ENCODE peak calls at places on chromosome 4, in seven cellular contexts. T is bronchial epithelial cell, I is fibroblast of the aortic adventitia, R is right lobe of liver, A is tibial nerve, F is AG04449, V is thoracic aorta. Z is an unnamed sample.

GRCh38 chr4:163344147-163345050 is 707 bp downstream of the NPY5R start:
- DNase-seq in T (peak; percentile 5), I (no peak), R (no peak), A (no peak), F (no peak), V (no peak), Z (no peak)

GRCh38 chr4:13349096-13349495 is 135.0 kb downstream of the RAB28 start:
- DNase-seq in T (no peak), I (peak; percentile 63), R (no peak), A (no peak), F (no peak), V (no peak), Z (peak; percentile 53)

GRCh38 chr4:127781303-127782024 is 658 bp upstream of the HSPA4L start:
- DNase-seq in T (no peak), I (no peak), R (peak; percentile 63), A (peak; percentile 32), F (no peak), V (no peak), Z (peak; percentile 54)

GRCh38 chr4:111960241-111960667 is 185.0 kb upstream of the FAM241A start:
- DNase-seq in T (peak; percentile 31), I (peak; percentile 43), R (no peak), A (no peak), F (no peak), V (no peak), Z (peak; percentile 74)

GRCh38 chr4:41430796-41431195 is 107.2 kb upstream of the LIMCH1 start:
- DNase-seq in T (no peak), I (peak; percentile 27), R (no peak), A (no peak), F (no peak), V (no peak), Z (no peak)

GRCh38 chr4:16449381-16449780 is 223.1 kb upstream of the TAPT1 start:
- DNase-seq in T (no peak), I (no peak), R (no peak), A (no peak), F (no peak), V (no peak), Z (no peak)

GRCh38 chr4:68367835-68368234 is 17.9 kb upstream of the YTHDC1 start:
- DNase-seq in T (no peak), I (no peak), R (no peak), A (no peak), F (no peak), V (no peak), Z (no peak)

GRCh38 chr4:74752798-74753197 is 41.5 kb downstream of the BTC start:
- DNase-seq in T (no peak), I (no peak), R (no peak), A (no peak), F (no peak), V (no peak), Z (no peak)

GRCh38 chr4:40185830-40186664 is 10.8 kb upstream of the RHOH start:
- DNase-seq in T (peak; percentile 54), I (peak; percentile 51), R (no peak), A (no peak), F (peak; percentile 45), V (no peak), Z (peak; percentile 68)

GRCh38 chr4:25439913-25440477 is 62.9 kb downstream of the ANAPC4 start:
- DNase-seq in T (peak; percentile 62), I (peak; percentile 90), R (no peak), A (peak; percentile 32), F (peak; percentile 14), V (peak; percentile 10), Z (peak; percentile 53)

GRCh38 chr4:37002625-37003024 is 241.9 kb upstream of the NWD2 start:
- DNase-seq in T (no peak), I (no peak), R (no peak), A (no peak), F (no peak), V (no peak), Z (no peak)

GRCh38 chr4:36159208-36159607 is 85.1 kb downstream of the ARAP2 start:
- DNase-seq in T (no peak), I (no peak), R (no peak), A (no peak), F (no peak), V (no peak), Z (no peak)

GRCh38 chr4:138696058-138696457 is 319.5 kb upstream of the NOCT start:
- DNase-seq in T (no peak), I (no peak), R (no peak), A (no peak), F (no peak), V (no peak), Z (no peak)

GRCh38 chr4:158172558-158173258 is at the start of gene GASK1B:
- DNase-seq in T (peak; percentile 65), I (peak; percentile 87), R (no peak), A (peak; percentile 23), F (no peak), V (no peak), Z (peak; percentile 81)
- TF ChIP-seq CTCF in T (peak; percentile 59), I (peak; percentile 68), R (peak; percentile 48), A (peak; percentile 50), F (peak; percentile 48), V (peak; percentile 44), Z (peak; percentile 65)

GRCh38 chr4:10105920-10106319 is 10.7 kb downstream of the WDR1 start:
- DNase-seq in T (no peak), I (no peak), R (no peak), A (no peak), F (no peak), V (no peak), Z (no peak)
- H3K4me3 ChIP-seq in T (no peak overlapping the region), I (no peak overlapping the region), R (no peak overlapping the region), A (no peak overlapping the region), F (peak overlapping the region; percentile 46), V (peak overlapping the region; percentile 67), Z (peak overlapping the region; percentile 16)

DNA sequence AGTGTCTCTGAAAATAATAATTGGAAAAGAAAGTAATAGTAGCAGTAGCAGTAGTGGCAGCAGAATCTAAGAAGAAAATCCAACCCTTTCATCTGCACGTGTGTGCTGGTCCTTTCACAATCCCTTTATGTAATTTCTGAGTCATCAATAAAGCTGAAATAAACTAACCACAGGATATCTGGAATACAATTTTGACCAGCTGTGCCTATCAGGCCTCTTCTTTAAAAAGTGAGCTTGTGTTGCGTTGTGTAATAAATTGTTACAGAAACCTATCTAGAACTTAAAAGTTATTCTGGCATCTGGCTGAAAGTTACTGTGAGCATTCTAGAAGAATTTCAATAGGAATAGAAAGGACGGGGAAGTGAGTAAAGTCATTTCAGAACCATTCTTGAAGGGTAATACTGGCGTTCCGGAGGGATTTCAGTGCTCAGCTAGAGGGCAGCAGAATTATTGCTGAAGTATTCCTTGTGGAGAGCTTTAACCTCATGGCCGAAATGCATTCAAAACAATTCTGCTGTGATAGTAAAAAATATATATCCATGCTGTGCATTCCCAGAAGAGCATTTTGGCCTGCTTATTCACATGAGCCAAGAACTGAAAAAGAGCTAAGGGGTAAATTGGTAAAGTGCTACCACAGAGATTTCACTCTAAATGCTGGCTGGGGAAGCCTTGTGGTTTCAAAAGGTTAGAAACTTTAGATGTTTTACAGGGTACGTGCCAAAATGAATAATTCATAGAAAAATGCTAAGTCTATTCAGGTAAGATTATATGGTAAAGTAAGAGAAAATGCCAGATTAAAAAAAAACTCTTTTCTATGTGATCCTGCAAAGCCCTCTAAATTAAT is 260.6 kb downstream of the NKX6-1 start:
- DNase-seq in T (peak; percentile 38), I (peak; percentile 39), R (no peak), A (no peak), F (no peak), V (no peak), Z (peak; percentile 13)
- TF ChIP-seq CTCF in T (no peak), I (no peak), R (no peak), A (no peak), F (no peak), V (no peak), Z (no peak)

GRCh38 chr4:72899214-72899613 is 170.3 kb downstream of the COX18 start:
- DNase-seq in T (no peak), I (peak; percentile 48), R (no peak), A (no peak), F (no peak), V (no peak), Z (no peak)
- H3K4me3 ChIP-seq in T (no peak overlapping the region), I (no peak overlapping the region), R (no peak overlapping the region), A (no peak overlapping the region), F (no peak overlapping the region), V (no peak overlapping the region), Z (no peak overlapping the region)

Z was measured in foreskin fibroblast.